ENCODE peak calls at places on chromosomes 5 and 9, in seven cellular contexts. K, P, R, U, C, Y and V are unnamed samples.

GRCh38 chr5:131364507-131365050 is 100.7 kb downstream of the CDC42SE2 start:
- DNase-seq in U (peak), P (no peak), K (no peak), Y (no peak), R (no peak), C (no peak), V (no peak)

GRCh38 chr5:15550502-15551115 is 50.6 kb downstream of the FBXL7 start:
- DNase-seq in C (no peak), U (no peak), R (no peak), Y (no peak), P (no peak), K (peak), V (no peak)

GRCh38 chr5:139903450-139903804 is 107.8 kb downstream of the PSD2 start:
- DNase-seq in R (no peak), C (no peak), Y (no peak), U (no peak), K (no peak), P (no peak), V (no peak)

GRCh38 chr5:545641-546375 is 21.6 kb upstream of the SLC9A3 start:
- DNase-seq in K (no peak), C (no peak), U (no peak), P (no peak), Y (no peak), R (no peak), V (no peak)

GRCh38 chr5:122237906-122238305 is 74.1 kb upstream of the SNCAIP start:
- DNase-seq in U (no peak), P (no peak), Y (no peak), K (no peak), R (no peak), C (no peak), V (no peak)

GRCh38 chr5:41346609-41347008 is 133.3 kb upstream of the C6 start:
- DNase-seq in P (no peak), U (no peak), Y (peak), R (no peak), K (peak), C (no peak), V (no peak)

GRCh38 chr5:148815578-148815977 is 10.8 kb upstream of the ADRB2 start:
- DNase-seq in U (no peak), Y (no peak), R (no peak), K (no peak), P (no peak), C (no peak), V (no peak)

GRCh38 chr9:79638806-79639205 is 67.0 kb downstream of the TLE4 start:
- DNase-seq in R (no peak), P (no peak), U (no peak), C (no peak), Y (no peak), K (no peak), V (no peak)

GRCh38 chr5:19902316-19902934 is 85.6 kb downstream of the CDH18 start:
- DNase-seq in R (no peak), C (no peak), Y (no peak), U (no peak), K (no peak), P (no peak), V (no peak)